ENCODE peak calls at places on chromosomes 1 and 21, in ten cellular contexts. One of them, this sample, is unnamed.

GRCh38 chr1:204814146-204814884 is 56.3 kb upstream of the NFASC start:
- DNase-seq in nephron progenitor cell: no peak
- DNase-seq in esophagus squamous epithelium: no peak
- DNase-seq in neural progenitor cell: no peak
- DNase-seq in WTC11: no peak
- DNase-seq in A549: no peak
- DNase-seq in CD4-positive, alpha-beta T cell: no peak
- DNase-seq in PC-3: no peak
- DNase-seq in cardiac muscle cell: no peak
- DNase-seq in AG09309: no peak
- DNase-seq in this sample: no peak

GRCh38 chr1:212450331-212450881 is 17.7 kb downstream of the NENF start:
- DNase-seq in nephron progenitor cell: no peak
- DNase-seq in esophagus squamous epithelium: no peak
- DNase-seq in neural progenitor cell: peak
- DNase-seq in WTC11: no peak
- DNase-seq in A549: no peak
- DNase-seq in CD4-positive, alpha-beta T cell: no peak
- DNase-seq in PC-3: no peak
- DNase-seq in cardiac muscle cell: no peak
- DNase-seq in AG09309: peak
- DNase-seq in this sample: no peak

GRCh38 chr21:17667256-17667655 is 54.6 kb upstream of the BTG3 start:
- DNase-seq in nephron progenitor cell: no peak
- DNase-seq in esophagus squamous epithelium: no peak
- DNase-seq in neural progenitor cell: peak
- DNase-seq in WTC11: no peak
- DNase-seq in A549: no peak
- DNase-seq in CD4-positive, alpha-beta T cell: no peak
- DNase-seq in PC-3: no peak
- DNase-seq in cardiac muscle cell: no peak
- DNase-seq in AG09309: no peak
- DNase-seq in this sample: no peak

GRCh38 chr1:76668046-76668445 is 199.2 kb upstream of the ST6GALNAC5 start:
- DNase-seq in nephron progenitor cell: peak
- DNase-seq in esophagus squamous epithelium: no peak
- DNase-seq in neural progenitor cell: no peak
- DNase-seq in WTC11: no peak
- DNase-seq in A549: no peak
- DNase-seq in CD4-positive, alpha-beta T cell: no peak
- DNase-seq in PC-3: no peak
- DNase-seq in cardiac muscle cell: no peak
- DNase-seq in AG09309: no peak
- DNase-seq in this sample: no peak

GRCh38 chr1:185317886-185318310 is 855 bp upstream of the IVNS1ABP start:
- DNase-seq in nephron progenitor cell: no peak
- DNase-seq in esophagus squamous epithelium: peak
- DNase-seq in neural progenitor cell: no peak
- DNase-seq in WTC11: no peak
- DNase-seq in A549: peak
- DNase-seq in CD4-positive, alpha-beta T cell: peak
- DNase-seq in PC-3: no peak
- DNase-seq in cardiac muscle cell: peak
- DNase-seq in AG09309: no peak
- DNase-seq in this sample: peak

GRCh38 chr1:227134686-227135314 is 183.5 kb downstream of the CDC42BPA start:
- DNase-seq in nephron progenitor cell: no peak
- DNase-seq in esophagus squamous epithelium: no peak
- DNase-seq in neural progenitor cell: no peak
- DNase-seq in WTC11: no peak
- DNase-seq in A549: no peak
- DNase-seq in CD4-positive, alpha-beta T cell: no peak
- DNase-seq in PC-3: no peak
- DNase-seq in cardiac muscle cell: peak
- DNase-seq in AG09309: no peak
- DNase-seq in this sample: no peak

GRCh38 chr1:150259217-150259616 is 1.6 kb downstream of the CA14 start:
- DNase-seq in nephron progenitor cell: no peak
- DNase-seq in esophagus squamous epithelium: no peak
- DNase-seq in neural progenitor cell: no peak
- DNase-seq in WTC11: no peak
- DNase-seq in A549: no peak
- DNase-seq in CD4-positive, alpha-beta T cell: no peak
- DNase-seq in PC-3: no peak
- DNase-seq in cardiac muscle cell: no peak
- DNase-seq in AG09309: no peak
- DNase-seq in this sample: no peak

GRCh38 chr21:42574234-42575027 is 60.8 kb downstream of the SLC37A1 start:
- DNase-seq in nephron progenitor cell: no peak
- DNase-seq in esophagus squamous epithelium: no peak
- DNase-seq in neural progenitor cell: no peak
- DNase-seq in WTC11: peak
- DNase-seq in A549: no peak
- DNase-seq in CD4-positive, alpha-beta T cell: no peak
- DNase-seq in PC-3: no peak
- DNase-seq in cardiac muscle cell: peak
- DNase-seq in AG09309: no peak
- DNase-seq in this sample: no peak

GRCh38 chr1:8409107-8409506 is 91.2 kb downstream of the SLC45A1 start:
- DNase-seq in nephron progenitor cell: peak
- DNase-seq in esophagus squamous epithelium: no peak
- DNase-seq in neural progenitor cell: peak
- DNase-seq in WTC11: no peak
- DNase-seq in A549: no peak
- DNase-seq in CD4-positive, alpha-beta T cell: no peak
- DNase-seq in PC-3: peak
- DNase-seq in cardiac muscle cell: peak
- DNase-seq in AG09309: no peak
- DNase-seq in this sample: no peak

DNA sequence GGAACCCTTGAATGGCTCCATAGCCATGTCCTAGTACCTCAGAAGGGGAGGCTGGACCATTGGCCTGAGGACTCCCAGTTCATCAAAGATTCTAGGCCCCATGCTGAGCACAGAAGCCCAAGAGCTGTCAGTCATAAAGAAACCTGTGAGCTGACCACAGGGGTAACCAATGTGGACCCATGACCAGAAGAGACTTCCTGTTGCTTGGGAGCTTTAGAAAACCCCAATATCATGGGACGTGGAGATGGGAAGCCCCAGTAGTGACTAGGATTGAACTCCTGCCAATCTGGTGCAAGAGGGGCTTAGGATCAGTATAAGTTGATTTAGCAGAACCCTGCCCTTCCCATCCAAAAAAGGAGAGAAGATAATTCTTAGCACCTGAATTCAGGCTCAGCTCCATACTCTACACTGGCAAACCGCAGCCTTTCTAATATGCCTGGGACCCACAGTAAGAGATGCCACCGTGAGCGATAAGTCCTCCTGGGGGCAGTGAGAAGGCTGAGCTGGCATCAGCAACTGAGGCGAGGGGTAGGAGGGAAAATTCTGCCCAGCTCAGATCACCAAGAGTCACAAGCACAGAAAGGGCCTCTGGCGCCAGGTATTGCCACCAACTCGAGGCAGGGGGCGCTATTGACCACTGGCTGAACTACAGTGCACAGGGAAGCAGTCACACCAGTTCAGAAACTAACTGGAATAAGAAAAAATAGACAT is 108.9 kb downstream of the CAPN8 start:
- DNase-seq in nephron progenitor cell: peak
- DNase-seq in esophagus squamous epithelium: no peak
- DNase-seq in neural progenitor cell: peak
- DNase-seq in WTC11: peak
- DNase-seq in A549: peak
- DNase-seq in CD4-positive, alpha-beta T cell: no peak
- DNase-seq in PC-3: peak
- DNase-seq in cardiac muscle cell: peak
- DNase-seq in AG09309: no peak
- DNase-seq in this sample: no peak
- TF ChIP-seq CTCF in nephron progenitor cell: peak
- TF ChIP-seq CTCF in esophagus squamous epithelium: peak
- TF ChIP-seq CTCF in neural progenitor cell: peak
- TF ChIP-seq CTCF in WTC11: peak
- TF ChIP-seq CTCF in A549: peak
- TF ChIP-seq CTCF in CD4-positive, alpha-beta T cell: no peak
- TF ChIP-seq CTCF in PC-3: peak
- TF ChIP-seq CTCF in cardiac muscle cell: peak
- TF ChIP-seq CTCF in AG09309: peak
- TF ChIP-seq CTCF in this sample: no peak

DNA sequence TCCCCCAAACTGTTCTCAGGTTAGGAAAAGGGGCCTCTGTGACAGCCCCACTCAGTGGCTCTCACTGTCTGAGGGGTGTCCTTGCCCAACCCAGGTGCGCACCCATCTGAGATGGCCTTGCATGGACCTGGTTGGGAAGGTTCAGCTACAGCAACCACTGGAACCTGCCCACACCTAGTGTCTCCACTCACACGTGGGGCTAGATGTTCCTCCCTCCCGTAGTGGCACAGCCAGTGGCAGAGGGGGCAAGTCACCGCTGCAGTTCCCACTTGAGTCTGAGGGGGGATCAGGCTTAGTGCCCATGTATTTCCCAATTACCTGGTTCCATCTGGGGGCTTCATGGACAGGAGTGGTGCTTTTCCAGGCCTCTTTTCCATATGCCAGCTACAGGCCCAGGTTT is 47.3 kb upstream of the SAMD11 start:
- DNase-seq in nephron progenitor cell: no peak
- DNase-seq in esophagus squamous epithelium: no peak
- DNase-seq in neural progenitor cell: no peak
- DNase-seq in WTC11: no peak
- DNase-seq in A549: no peak
- DNase-seq in CD4-positive, alpha-beta T cell: no peak
- DNase-seq in PC-3: no peak
- DNase-seq in cardiac muscle cell: no peak
- DNase-seq in AG09309: no peak
- DNase-seq in this sample: no peak
- TF ChIP-seq CTCF in nephron progenitor cell: no peak
- TF ChIP-seq CTCF in esophagus squamous epithelium: no peak
- TF ChIP-seq CTCF in neural progenitor cell: no peak
- TF ChIP-seq CTCF in WTC11: no peak
- TF ChIP-seq CTCF in A549: no peak
- TF ChIP-seq CTCF in CD4-positive, alpha-beta T cell: no peak
- TF ChIP-seq CTCF in PC-3: no peak
- TF ChIP-seq CTCF in cardiac muscle cell: no peak
- TF ChIP-seq CTCF in AG09309: no peak
- TF ChIP-seq CTCF in this sample: no peak

GRCh38 chr1:53320646-53321045 is 7.2 kb downstream of the LRP8 start:
- DNase-seq in nephron progenitor cell: no peak
- DNase-seq in esophagus squamous epithelium: no peak
- DNase-seq in neural progenitor cell: no peak
- DNase-seq in WTC11: no peak
- DNase-seq in A549: no peak
- DNase-seq in CD4-positive, alpha-beta T cell: no peak
- DNase-seq in PC-3: no peak
- DNase-seq in cardiac muscle cell: no peak
- DNase-seq in AG09309: no peak
- DNase-seq in this sample: no peak

GRCh38 chr1:53323316-53323715 is 4.6 kb downstream of the LRP8 start:
- DNase-seq in nephron progenitor cell: no peak
- DNase-seq in esophagus squamous epithelium: no peak
- DNase-seq in neural progenitor cell: no peak
- DNase-seq in WTC11: no peak
- DNase-seq in A549: no peak
- DNase-seq in CD4-positive, alpha-beta T cell: no peak
- DNase-seq in PC-3: no peak
- DNase-seq in cardiac muscle cell: no peak
- DNase-seq in AG09309: no peak
- DNase-seq in this sample: no peak

GRCh38 chr1:53319296-53320101 is 8.4 kb downstream of the LRP8 start:
- DNase-seq in nephron progenitor cell: no peak
- DNase-seq in esophagus squamous epithelium: no peak
- DNase-seq in neural progenitor cell: no peak
- DNase-seq in WTC11: no peak
- DNase-seq in A549: no peak
- DNase-seq in CD4-positive, alpha-beta T cell: no peak
- DNase-seq in PC-3: no peak
- DNase-seq in cardiac muscle cell: no peak
- DNase-seq in AG09309: no peak
- DNase-seq in this sample: no peak

GRCh38 chr1:53321776-53322602 is 5.9 kb downstream of the LRP8 start:
- DNase-seq in nephron progenitor cell: no peak
- DNase-seq in esophagus squamous epithelium: no peak
- DNase-seq in neural progenitor cell: no peak
- DNase-seq in WTC11: no peak
- DNase-seq in A549: no peak
- DNase-seq in CD4-positive, alpha-beta T cell: no peak
- DNase-seq in PC-3: no peak
- DNase-seq in cardiac muscle cell: no peak
- DNase-seq in AG09309: no peak
- DNase-seq in this sample: no peak

GRCh38 chr1:53321366-53321765 is 6.5 kb downstream of the LRP8 start:
- DNase-seq in nephron progenitor cell: peak
- DNase-seq in esophagus squamous epithelium: no peak
- DNase-seq in neural progenitor cell: peak
- DNase-seq in WTC11: peak
- DNase-seq in A549: peak
- DNase-seq in CD4-positive, alpha-beta T cell: no peak
- DNase-seq in PC-3: no peak
- DNase-seq in cardiac muscle cell: no peak
- DNase-seq in AG09309: no peak
- DNase-seq in this sample: no peak
- TF ChIP-seq CTCF in nephron progenitor cell: peak
- TF ChIP-seq CTCF in esophagus squamous epithelium: no peak
- TF ChIP-seq CTCF in neural progenitor cell: peak
- TF ChIP-seq CTCF in WTC11: no peak
- TF ChIP-seq CTCF in A549: no peak
- TF ChIP-seq CTCF in CD4-positive, alpha-beta T cell: no peak
- TF ChIP-seq CTCF in PC-3: peak
- TF ChIP-seq CTCF in cardiac muscle cell: no peak
- TF ChIP-seq CTCF in AG09309: peak
- TF ChIP-seq CTCF in this sample: no peak

GRCh38 chr1:173212952-173213491 is 5.9 kb upstream of the TNFSF4 start:
- DNase-seq in nephron progenitor cell: no peak
- DNase-seq in esophagus squamous epithelium: no peak
- DNase-seq in neural progenitor cell: no peak
- DNase-seq in WTC11: no peak
- DNase-seq in A549: no peak
- DNase-seq in CD4-positive, alpha-beta T cell: no peak
- DNase-seq in PC-3: no peak
- DNase-seq in cardiac muscle cell: no peak
- DNase-seq in AG09309: no peak
- DNase-seq in this sample: no peak
- TF ChIP-seq CTCF in nephron progenitor cell: no peak
- TF ChIP-seq CTCF in esophagus squamous epithelium: no peak
- TF ChIP-seq CTCF in neural progenitor cell: no peak
- TF ChIP-seq CTCF in WTC11: no peak
- TF ChIP-seq CTCF in A549: no peak
- TF ChIP-seq CTCF in CD4-positive, alpha-beta T cell: no peak
- TF ChIP-seq CTCF in PC-3: no peak
- TF ChIP-seq CTCF in cardiac muscle cell: no peak
- TF ChIP-seq CTCF in AG09309: no peak
- TF ChIP-seq CTCF in this sample: no peak

GRCh38 chr1:152013664-152014237 is 20.1 kb upstream of the S100A10 start:
- DNase-seq in nephron progenitor cell: peak
- DNase-seq in esophagus squamous epithelium: no peak
- DNase-seq in neural progenitor cell: peak
- DNase-seq in WTC11: peak
- DNase-seq in A549: no peak
- DNase-seq in CD4-positive, alpha-beta T cell: no peak
- DNase-seq in PC-3: peak
- DNase-seq in cardiac muscle cell: peak
- DNase-seq in AG09309: no peak
- DNase-seq in this sample: no peak
- TF ChIP-seq CTCF in nephron progenitor cell: peak
- TF ChIP-seq CTCF in esophagus squamous epithelium: peak
- TF ChIP-seq CTCF in neural progenitor cell: peak
- TF ChIP-seq CTCF in WTC11: no peak
- TF ChIP-seq CTCF in A549: peak
- TF ChIP-seq CTCF in CD4-positive, alpha-beta T cell: peak
- TF ChIP-seq CTCF in PC-3: peak
- TF ChIP-seq CTCF in cardiac muscle cell: peak
- TF ChIP-seq CTCF in AG09309: peak
- TF ChIP-seq CTCF in this sample: peak